ENCODE peak calls at places on chromosomes 3 and 15, in seven cellular contexts. V is CD8-positive, alpha-beta memory T cell; M is psoas muscle; W is HCT116; C is right cardiac atrium; G is PC-9; K is PC-3. I is an unnamed sample.

GRCh38 chr3:150975992-150976368 is 3.5 kb upstream of the CLRN1 start:
- DNase-seq in V (no peak), M (no peak), W (no peak), C (no peak), G (no peak), K (no peak), I (no peak)

GRCh38 chr15:39213385-39213840 is 367.5 kb upstream of the THBS1 start:
- DNase-seq in V (no peak), M (no peak), W (peak; percentile 84), C (peak; percentile 83), G (peak; percentile 97), K (peak; percentile 83), I (peak; percentile 67)

GRCh38 chr15:64247906-64248541 is 85.2 kb upstream of the PPIB start:
- DNase-seq in V (peak; percentile 47), M (no peak), W (peak; percentile 87), C (no peak), G (peak; percentile 92), K (peak; percentile 87), I (no peak)

GRCh38 chr3:48034000-48034516 is 17.8 kb upstream of the MAP4 start:
- DNase-seq in V (no peak), M (no peak), W (peak; percentile 80), C (no peak), G (peak; percentile 89), K (peak; percentile 66), I (no peak)

GRCh38 chr15:99989095-99989494 is 255.9 kb upstream of the LYSMD4 start:
- DNase-seq in V (no peak), M (no peak), W (no peak), C (no peak), G (no peak), K (no peak), I (no peak)

GRCh38 chr3:188507244-188507720 is 353.3 kb downstream of the LPP start:
- DNase-seq in V (no peak), M (no peak), W (no peak), C (peak; percentile 41), G (no peak), K (no peak), I (no peak)

GRCh38 chr15:31392761-31393401 is 66.2 kb downstream of the KLF13 start:
- DNase-seq in V (no peak), M (no peak), W (no peak), C (peak; percentile 81), G (no peak), K (no peak), I (no peak)

GRCh38 chr3:184155644-184156521 is 706 bp downstream of the DVL3 start:
- DNase-seq in V (peak; percentile 35), M (peak; percentile 50), W (no peak), C (no peak), G (no peak), K (peak; percentile 33), I (peak; percentile 70)

GRCh38 chr3:153513236-153513635 is 351.2 kb downstream of the RAP2B start:
- DNase-seq in V (peak; percentile 1), M (no peak), W (peak; percentile 7), C (no peak), G (no peak), K (peak; percentile 58), I (no peak)

GRCh38 chr3:141095546-141095937 is 44.4 kb downstream of the SPSB4 start:
- DNase-seq in V (no peak), M (no peak), W (no peak), C (no peak), G (no peak), K (no peak), I (no peak)

GRCh38 chr3:143576568-143577270 is 271.5 kb downstream of the SLC9A9 start:
- DNase-seq in V (no peak), M (no peak), W (no peak), C (no peak), G (no peak), K (no peak), I (no peak)

GRCh38 chr15:76336254-76337046 is at the start of gene ISL2:
- DNase-seq in V (peak; percentile 12), M (no peak), W (peak; percentile 94), C (peak; percentile 69), G (no peak), K (peak; percentile 92), I (no peak)
- H3K27me3 ChIP-seq in V (peaks cover 58% of the 10 kb centered on the region), M (peaks cover 60% of the 10 kb centered on the region), W (no peaks in the 10 kb centered on the region), C (no peaks in the 10 kb centered on the region), G (no peaks in the 10 kb centered on the region), K (no peaks in the 10 kb centered on the region), I (peaks cover 63% of the 10 kb centered on the region)

DNA sequence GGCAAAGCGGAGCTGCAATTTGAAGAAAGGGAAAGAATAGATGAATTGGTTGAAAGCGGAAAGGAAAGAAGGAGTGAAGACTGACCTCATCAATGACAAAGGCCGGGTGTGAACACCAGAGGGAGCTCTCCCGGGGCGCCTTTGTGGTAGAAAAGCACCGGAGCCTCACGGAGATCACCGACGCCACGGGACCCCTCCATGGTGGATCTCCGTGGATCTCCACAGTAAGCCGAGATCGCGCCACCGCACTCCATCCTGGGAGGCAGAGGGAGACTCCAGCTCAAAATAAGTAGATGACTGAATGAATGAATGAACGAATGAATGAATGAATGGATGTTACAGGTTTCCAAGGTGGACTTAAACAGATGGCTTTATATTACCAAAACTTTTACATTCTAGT is 25.0 kb downstream of the GPR160 start:
- DNase-seq in V (no peak), M (no peak), W (no peak), C (peak; percentile 47), G (no peak), K (no peak), I (no peak)
- H3K27ac ChIP-seq in V (no peak overlapping the region), M (no peak overlapping the region), W (no peak overlapping the region), C (no peak overlapping the region), G (no peak overlapping the region), K (no peak overlapping the region), I (no peak overlapping the region)

GRCh38 chr3:59247402-59247841 is 197.6 kb upstream of the CFAP20DC start:
- DNase-seq in V (no peak), M (no peak), W (no peak), C (no peak), G (peak; percentile 57), K (peak; percentile 98), I (no peak)
- H3K4me3 ChIP-seq in V (no peak overlapping the region), M (no peak overlapping the region), W (no peak overlapping the region), C (no peak overlapping the region), G (no peak overlapping the region), K (no peak overlapping the region), I (no peak overlapping the region)

DNA sequence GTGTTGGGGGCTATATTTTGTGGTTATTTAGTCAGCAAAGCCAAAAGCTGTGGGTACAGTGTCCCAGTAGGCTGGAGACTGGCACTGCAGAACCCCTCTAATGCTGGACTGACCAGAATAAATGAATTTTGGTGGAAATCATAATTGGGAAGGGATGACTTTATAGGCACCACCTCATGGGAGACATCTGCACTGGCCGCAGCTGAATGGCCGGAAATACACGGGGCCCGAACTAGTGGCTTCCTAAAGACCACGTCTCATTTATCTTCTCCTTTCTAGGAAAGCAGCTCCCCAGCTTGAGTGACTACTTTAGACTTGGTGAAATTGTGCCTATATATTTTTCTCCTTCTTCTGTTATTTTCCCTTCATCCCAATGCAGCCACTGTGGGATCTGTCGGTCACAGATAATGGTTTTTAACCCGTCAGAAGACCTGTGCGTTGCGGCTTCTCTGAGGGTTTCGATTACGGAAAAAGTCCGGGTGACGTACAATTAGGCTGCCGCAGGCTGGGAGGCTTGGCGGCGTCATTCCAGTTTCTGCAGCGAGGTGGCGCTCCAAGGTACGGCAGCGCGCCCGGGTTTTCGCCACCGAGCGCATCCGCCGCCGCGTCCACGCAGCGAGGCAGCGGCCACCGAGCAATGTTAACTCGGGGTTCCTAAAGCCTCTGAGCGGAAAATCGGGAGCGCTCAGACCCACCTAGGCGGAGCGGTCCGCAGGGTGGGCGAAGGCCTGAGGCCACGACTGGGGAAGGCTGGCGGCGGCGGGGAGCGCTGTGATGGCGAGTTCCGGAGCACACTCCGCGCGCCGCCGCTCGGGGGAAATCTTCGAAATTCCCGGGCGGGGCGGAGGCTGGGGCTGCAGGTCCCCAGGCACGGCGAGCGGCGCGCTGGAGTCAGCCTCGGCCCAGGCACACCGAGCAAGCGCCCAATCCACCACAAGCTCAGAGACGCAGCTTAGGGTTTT is 26.3 kb downstream of the NR2F2 start:
- DNase-seq in V (peak; percentile 51), M (peak; percentile 80), W (peak; percentile 72), C (peak; percentile 94), G (peak; percentile 67), K (peak; percentile 87), I (no peak)
- H3K27me3 ChIP-seq in V (peaks cover 74% of the 10 kb centered on the region), M (peaks cover 28% of the 10 kb centered on the region), W (no peaks in the 10 kb centered on the region), C (no peaks in the 10 kb centered on the region), G (no peaks in the 10 kb centered on the region), K (no peaks in the 10 kb centered on the region), I (no peaks in the 10 kb centered on the region)

I was measured in right atrium auricular region.